ENCODE peak calls at places on chromosome 14, in six cellular contexts. D is CD4-positive, alpha-beta T cell; K is cardiac muscle cell; C is dorsolateral prefrontal cortex; Y is IMR-90; N is SK-N-SH. S is an unnamed sample.

GRCh38 chr14:32657081-32657480 is 281.6 kb upstream of the NPAS3 start:
- DNase-seq in Y (peak), D (no peak), C (peak), K (peak), N (no peak), S (peak)

GRCh38 chr14:61360796-61361526 is 39.6 kb downstream of the PRKCH start:
- DNase-seq in Y (no peak), C (no peak), D (no peak), N (no peak), K (no peak), S (no peak)

GRCh38 chr14:72559227-72559626 is 334.7 kb downstream of the DPF3 start:
- DNase-seq in D (no peak), Y (no peak), K (no peak), C (no peak), N (no peak), S (no peak)

GRCh38 chr14:92004062-92004461 is 35.8 kb downstream of the TRIP11 start:
- DNase-seq in C (no peak), N (no peak), D (no peak), Y (peak), K (no peak), S (no peak)

GRCh38 chr14:102170061-102170460 is 30.4 kb downstream of the WDR20 start:
- DNase-seq in K (no peak), Y (no peak), C (no peak), D (no peak), N (no peak), S (no peak)

GRCh38 chr14:50064993-50065392 is 51.4 kb downstream of the VCPKMT start:
- DNase-seq in Y (no peak), C (no peak), N (no peak), K (no peak), D (peak), S (peak)

GRCh38 chr14:56807586-56808168 is 2.6 kb downstream of the OTX2 start:
- DNase-seq in Y (no peak), N (no peak), K (no peak), D (no peak), C (no peak), S (no peak)

GRCh38 chr14:104876251-104876699 is 11.2 kb downstream of the CEP170B start:
- DNase-seq in K (peak), C (no peak), Y (peak), D (no peak), N (peak), S (no peak)

GRCh38 chr14:70808023-70808401 is 1.3 kb downstream of the MAP3K9 start:
- DNase-seq in N (peak), C (no peak), D (peak), K (no peak), Y (no peak), S (no peak)

GRCh38 chr14:62436256-62436655 is 609.0 kb downstream of the KCNH5 start:
- DNase-seq in N (no peak), K (no peak), Y (no peak), C (no peak), D (no peak), S (no peak)

GRCh38 chr14:52011557-52011956 is 22.2 kb downstream of the RTRAF start:
- DNase-seq in Y (no peak), N (no peak), K (no peak), D (no peak), C (peak), S (peak)

GRCh38 chr14:63435838-63436237 is 107.3 kb downstream of the PPP2R5E start:
- DNase-seq in K (peak), D (no peak), C (peak), Y (peak), N (no peak), S (no peak)

GRCh38 chr14:105746124-105746514 is 219.7 kb downstream of the TMEM121 start:
- DNase-seq in K (no peak), D (no peak), C (no peak), N (no peak), Y (no peak), S (no peak)

GRCh38 chr14:32809255-32809654 is 129.4 kb upstream of the NPAS3 start:
- DNase-seq in C (no peak), N (no peak), Y (no peak), D (no peak), K (no peak), S (no peak)

GRCh38 chr14:103623883-103624482 is 5.0 kb upstream of the KLC1 start:
- DNase-seq in D (no peak), Y (no peak), K (peak), C (no peak), N (no peak), S (no peak)

GRCh38 chr14:78319411-78319810 is 149.2 kb downstream of the NRXN3 start:
- DNase-seq in Y (no peak), N (no peak), K (no peak), C (no peak), D (no peak), S (no peak)

GRCh38 chr14:51562816-51563215 is 88.9 kb upstream of the FRMD6 start:
- DNase-seq in Y (peak), N (no peak), C (no peak), K (no peak), D (no peak), S (no peak)

GRCh38 chr14:32820686-32821085 is 118.0 kb upstream of the NPAS3 start:
- DNase-seq in C (no peak), Y (no peak), D (no peak), K (no peak), N (no peak), S (no peak)

GRCh38 chr14:81384900-81385299 is 15.2 kb downstream of the STON2 start:
- DNase-seq in C (no peak), N (no peak), Y (no peak), D (no peak), K (peak), S (no peak)

GRCh38 chr14:75800792-75801191 is 139.7 kb downstream of the TTLL5 start:
- DNase-seq in N (no peak), C (no peak), K (no peak), D (no peak), Y (no peak), S (no peak)

GRCh38 chr14:76408877-76409276 is 32.9 kb downstream of the ESRRB start:
- DNase-seq in D (no peak), Y (no peak), K (no peak), N (no peak), C (no peak), S (no peak)

GRCh38 chr14:76929927-76930326 is 98.6 kb downstream of the IRF2BPL start:
- DNase-seq in K (no peak), Y (no peak), D (peak), C (peak), N (no peak), S (no peak)

GRCh38 chr14:104936361-104937155 is 11.9 kb downstream of the PLD4 start:
- DNase-seq in K (no peak), C (no peak), D (no peak), N (no peak), Y (no peak), S (no peak)

GRCh38 chr14:70425349-70425748 is 8.5 kb upstream of the SYNJ2BP start:
- DNase-seq in Y (no peak), C (no peak), K (no peak), D (no peak), N (no peak), S (no peak)

GRCh38 chr14:69056389-69056788 is 77.3 kb upstream of the ACTN1 start:
- DNase-seq in C (peak), Y (peak), N (peak), K (no peak), D (no peak), S (no peak)

GRCh38 chr14:85764809-85765208 is 234.9 kb downstream of the FLRT2 start:
- DNase-seq in D (no peak), Y (no peak), C (no peak), K (peak), N (no peak), S (no peak)

GRCh38 chr14:105139831-105140239 is 28.7 kb downstream of the JAG2 start:
- DNase-seq in D (no peak), C (no peak), K (no peak), Y (no peak), N (no peak), S (no peak)

GRCh38 chr14:91980157-91980556 is 32.7 kb upstream of the FBLN5 start:
- DNase-seq in D (no peak), N (no peak), C (no peak), Y (peak), K (peak), S (no peak)

GRCh38 chr14:34078117-34078743 is 127.4 kb upstream of the EGLN3 start:
- DNase-seq in C (no peak), Y (no peak), N (no peak), K (no peak), D (no peak), S (no peak)

GRCh38 chr14:75268638-75269550 is 9.7 kb upstream of the FOS start:
- DNase-seq in D (no peak), K (no peak), C (no peak), N (no peak), Y (no peak), S (no peak)

GRCh38 chr14:100078997-100079561 is 13.9 kb downstream of the EVL start:
- DNase-seq in Y (peak), D (peak), N (peak), K (peak), C (no peak), S (no peak)

GRCh38 chr14:62409909-62410308 is 635.3 kb downstream of the KCNH5 start:
- DNase-seq in N (no peak), C (no peak), K (peak), Y (peak), D (no peak), S (no peak)

GRCh38 chr14:68931063-68931462 is 48.0 kb downstream of the ACTN1 start:
- DNase-seq in D (no peak), Y (no peak), K (no peak), C (no peak), N (no peak), S (no peak)

GRCh38 chr14:76917158-76917596 is 91.0 kb downstream of the LRRC74A start:
- DNase-seq in D (no peak), Y (peak), C (peak), N (peak), K (peak), S (no peak)

DNA sequence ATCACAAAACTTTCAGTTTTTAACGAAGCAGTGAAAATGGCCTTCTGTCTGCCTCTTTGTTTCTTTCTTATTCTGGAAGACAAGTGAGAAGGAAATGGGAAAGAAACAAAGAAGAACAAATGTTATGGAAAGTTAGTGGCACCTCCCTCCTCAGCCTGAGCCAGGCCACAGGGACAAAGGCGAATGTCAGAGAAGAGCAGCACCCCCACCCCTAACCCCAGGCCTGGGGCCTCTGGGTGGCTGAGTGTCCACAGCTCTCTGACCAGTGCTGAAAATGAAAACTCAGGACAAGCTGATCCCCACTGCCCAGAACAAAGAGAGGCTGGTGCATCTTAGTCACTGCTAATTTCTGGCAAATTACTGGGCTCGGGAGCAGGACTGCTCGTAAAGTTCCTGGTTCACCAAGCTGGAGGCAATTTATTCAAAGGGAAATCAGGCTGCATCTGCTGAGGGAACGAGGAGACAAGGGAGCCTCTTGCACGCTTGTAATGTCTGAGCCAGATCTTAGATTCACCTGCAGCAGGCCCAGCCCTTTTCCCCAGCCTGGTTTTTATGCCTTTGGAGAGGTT is 43.1 kb downstream of the CALM1 start:
- DNase-seq in K (no peak), Y (no peak), N (no peak), C (no peak), D (no peak), S (no peak)
- H3K27ac ChIP-seq in K (no peak), Y (no peak), N (peak), C (peak), D (no peak), S (no peak)

GRCh38 chr14:55328317-55328716 is 57.1 kb downstream of the FBXO34 start:
- DNase-seq in C (no peak), N (no peak), K (peak), D (no peak), Y (peak), S (no peak)

GRCh38 chr14:55323910-55324309 is 52.7 kb downstream of the FBXO34 start:
- DNase-seq in C (no peak), Y (no peak), N (no peak), K (no peak), D (no peak), S (no peak)

GRCh38 chr14:55324812-55325211 is 53.6 kb downstream of the FBXO34 start:
- DNase-seq in C (no peak), N (no peak), Y (no peak), K (no peak), D (no peak), S (no peak)

GRCh38 chr14:55329999-55330710 is 58.9 kb downstream of the FBXO34 start:
- DNase-seq in K (no peak), D (no peak), N (no peak), C (no peak), Y (peak), S (no peak)

DNA sequence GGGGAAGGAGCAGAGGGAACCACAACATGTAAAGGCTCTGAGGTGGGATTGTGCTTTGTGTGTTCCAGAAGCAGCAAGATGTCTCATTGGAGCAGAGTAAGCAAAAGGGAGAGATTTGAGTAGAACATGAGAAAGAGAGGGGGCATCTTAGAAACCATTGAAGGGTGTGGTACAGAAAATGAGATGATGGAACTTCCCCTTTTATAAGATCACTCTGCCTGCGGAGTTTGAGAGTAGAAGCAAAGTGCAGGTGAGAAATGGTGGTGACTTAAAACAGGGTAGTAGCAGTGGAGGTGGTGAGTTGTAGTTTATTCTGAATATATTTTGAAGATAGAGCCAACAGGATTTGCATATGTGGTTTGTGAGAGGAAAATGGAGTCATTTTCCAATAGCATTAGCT is 56.0 kb downstream of the FBXO34 start:
- DNase-seq in D (no peak), N (no peak), K (no peak), C (no peak), Y (no peak), S (no peak)
- H3K27ac ChIP-seq in D (no peak), N (no peak), K (peak), C (no peak), Y (no peak), S (no peak)

GRCh38 chr14:60215127-60215444 is 33.9 kb upstream of the PPM1A start:
- DNase-seq in C (no peak), K (no peak), Y (no peak), D (no peak), N (no peak), S (no peak)

GRCh38 chr14:60214415-60215126 is 34.5 kb upstream of the PPM1A start:
- DNase-seq in C (no peak), N (no peak), K (no peak), D (no peak), Y (no peak), S (no peak)

GRCh38 chr14:60214003-60214402 is 35.0 kb upstream of the PPM1A start:
- DNase-seq in D (no peak), N (no peak), K (no peak), C (no peak), Y (no peak), S (no peak)

GRCh38 chr14:60217713-60218112 is 31.3 kb upstream of the PPM1A start:
- DNase-seq in D (no peak), C (no peak), N (no peak), Y (no peak), K (no peak), S (no peak)

GRCh38 chr14:60215520-60216195 is 33.4 kb upstream of the PPM1A start:
- DNase-seq in C (no peak), K (no peak), D (no peak), Y (no peak), N (no peak), S (no peak)
- H3K27ac ChIP-seq in C (no peak), K (no peak), D (no peak), Y (no peak), N (peak), S (no peak)

GRCh38 chr14:21924479-21924878 is 250.9 kb upstream of the OR4E1 start:
- DNase-seq in C (no peak), D (peak), N (no peak), Y (no peak), K (no peak), S (no peak)
- H3K27ac ChIP-seq in C (no peak), D (peak), N (no peak), Y (no peak), K (no peak), S (no peak)

GRCh38 chr14:98234208-98234607 is 1037.8 kb downstream of the BCL11B start:
- DNase-seq in D (no peak), Y (no peak), K (no peak), C (no peak), N (no peak), S (no peak)

GRCh38 chr14:98236314-98236713 is 1035.7 kb downstream of the BCL11B start:
- DNase-seq in K (no peak), D (no peak), Y (no peak), N (no peak), C (no peak), S (no peak)

GRCh38 chr14:98229676-98230366 is 1042.2 kb downstream of the BCL11B start:
- DNase-seq in K (no peak), C (no peak), N (no peak), D (peak), Y (no peak), S (no peak)

GRCh38 chr14:98231210-98231609 is 1040.8 kb downstream of the BCL11B start:
- DNase-seq in N (no peak), Y (no peak), D (no peak), K (no peak), C (no peak), S (no peak)

GRCh38 chr14:98233656-98234055 is 1038.3 kb downstream of the BCL11B start:
- DNase-seq in K (no peak), Y (no peak), D (no peak), N (no peak), C (no peak), S (no peak)
- H3K27ac ChIP-seq in K (no peak), Y (no peak), D (no peak), N (no peak), C (no peak), S (no peak)

DNA sequence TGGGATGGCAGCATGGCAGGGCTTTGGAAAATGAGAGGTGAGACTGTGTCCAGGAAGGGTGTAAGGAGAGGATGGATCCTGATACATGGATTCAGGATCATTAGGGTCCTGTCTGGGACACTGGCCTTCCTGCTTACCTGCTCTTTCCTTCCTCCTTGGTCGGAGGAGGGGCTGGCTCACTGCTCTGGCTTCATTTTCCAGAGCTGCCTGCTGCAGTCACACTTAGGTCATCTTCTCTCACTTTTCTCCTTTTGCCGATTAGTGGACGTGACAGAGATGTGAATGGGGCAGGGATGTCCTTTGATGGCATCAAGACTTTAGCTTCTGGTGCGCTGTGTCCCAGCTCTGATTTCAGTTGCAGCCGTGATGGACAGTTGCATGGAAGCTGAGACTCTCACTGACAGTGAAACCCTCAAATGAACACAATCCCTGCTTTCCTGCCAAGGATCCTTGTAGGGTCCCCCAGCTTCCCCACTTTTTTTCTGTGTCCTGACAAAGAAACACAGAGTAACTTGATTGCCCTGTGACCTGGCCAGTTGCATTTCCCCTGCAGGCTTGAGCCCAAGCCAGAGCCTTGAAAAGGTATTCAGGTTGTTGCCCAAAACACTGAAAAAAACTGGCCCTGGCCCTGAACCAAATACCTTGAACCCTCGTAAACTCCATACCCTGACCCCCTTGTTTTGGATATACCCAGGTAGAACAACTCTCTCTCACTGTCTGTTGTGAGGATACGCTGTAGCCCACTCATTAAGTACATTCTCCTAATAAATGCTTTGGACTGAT is 756 bp upstream of the CIDEB start:
- DNase-seq in D (no peak), N (no peak), Y (no peak), K (no peak), C (no peak), S (no peak)
- H3K27ac ChIP-seq in D (no peak), N (no peak), Y (no peak), K (no peak), C (no peak), S (no peak)

DNA sequence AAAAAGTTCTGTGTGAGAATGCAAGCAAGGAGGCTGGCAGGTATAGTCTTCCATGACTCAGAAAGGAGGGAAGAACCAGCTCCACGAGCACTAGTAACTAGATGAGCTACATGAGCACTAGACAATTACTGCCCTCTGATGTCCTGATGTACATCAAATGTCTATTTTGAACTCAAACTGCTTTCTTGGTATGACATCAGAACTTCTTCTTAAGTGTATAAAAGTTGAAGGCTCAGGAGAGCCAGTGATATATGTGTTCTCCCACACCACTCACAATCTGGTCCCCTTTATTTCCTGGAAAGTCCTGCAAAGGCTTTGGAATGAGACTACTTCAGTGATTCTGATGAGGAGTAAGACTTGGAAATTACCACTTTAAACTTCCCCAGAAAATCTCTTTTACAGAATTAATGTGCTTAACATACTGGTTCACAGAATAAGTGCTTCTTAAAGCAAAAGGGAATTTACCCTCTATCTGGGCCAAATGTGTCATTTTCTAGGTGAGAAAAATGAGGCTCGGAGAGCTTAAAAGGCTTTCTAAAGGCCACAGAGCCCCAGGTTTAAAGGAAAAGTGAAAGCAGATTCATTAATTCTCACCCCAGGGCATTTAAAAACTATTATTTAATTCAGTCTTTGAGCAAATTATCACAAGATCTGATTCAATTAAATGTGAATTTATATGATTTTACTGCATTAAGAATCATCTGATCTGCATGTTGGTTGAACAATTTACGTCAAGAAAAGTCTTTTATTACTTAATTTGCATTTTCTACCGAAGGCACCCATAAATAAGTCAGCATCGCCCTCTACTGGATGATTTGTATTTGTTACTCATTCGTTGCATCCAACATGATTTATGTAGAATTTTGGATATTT is 18.8 kb upstream of the DHRS7 start:
- DNase-seq in N (no peak), C (no peak), Y (peak), K (peak), D (no peak), S (no peak)
- H3K27ac ChIP-seq in N (peak), C (peak), Y (no peak), K (no peak), D (no peak), S (no peak)